ENCODE peak calls at places on chromosomes 1 and 21, in five cellular contexts. One of them, this sample, is unnamed.
A peak's percentile ranks its signal among the peaks of the same experiment; 100 is the strongest.

GRCh38 chr1:201476670-201477344 is 7.8 kb upstream of the PHLDA3 start:
- DNase-seq in CD4-positive, alpha-beta T cell: no peak
- DNase-seq in endodermal cell: no peak
- DNase-seq in suprapubic skin: no peak
- DNase-seq in cardiac fibroblast: no peak
- DNase-seq in this sample: no peak

GRCh38 chr1:206067486-206068302 is 14.7 kb downstream of the RHEX start:
- DNase-seq in suprapubic skin: no peak
- DNase-seq in endodermal cell: no peak
- DNase-seq in cardiac fibroblast: no peak
- DNase-seq in CD4-positive, alpha-beta T cell: no peak
- DNase-seq in this sample: no peak

GRCh38 chr1:58811303-58811702 is 27.5 kb upstream of the JUN start:
- DNase-seq in cardiac fibroblast: no peak
- DNase-seq in CD4-positive, alpha-beta T cell: no peak
- DNase-seq in endodermal cell: no peak
- DNase-seq in suprapubic skin: no peak
- DNase-seq in this sample: no peak

GRCh38 chr1:91066545-91066944 is 44.7 kb upstream of the ZNF644 start:
- DNase-seq in CD4-positive, alpha-beta T cell: no peak
- DNase-seq in suprapubic skin: no peak
- DNase-seq in cardiac fibroblast: no peak
- DNase-seq in endodermal cell: peak; percentile 48
- DNase-seq in this sample: no peak

GRCh38 chr1:168766568-168766967 is 37.6 kb upstream of the DPT start:
- DNase-seq in endodermal cell: no peak
- DNase-seq in cardiac fibroblast: no peak
- DNase-seq in CD4-positive, alpha-beta T cell: no peak
- DNase-seq in suprapubic skin: no peak
- DNase-seq in this sample: no peak

GRCh38 chr1:200862713-200863415 is 9.9 kb upstream of the GPR25 start:
- DNase-seq in CD4-positive, alpha-beta T cell: no peak
- DNase-seq in cardiac fibroblast: no peak
- DNase-seq in endodermal cell: no peak
- DNase-seq in suprapubic skin: no peak
- DNase-seq in this sample: no peak

GRCh38 chr1:20616468-20617156 is 16.6 kb upstream of the PINK1 start:
- DNase-seq in suprapubic skin: no peak
- DNase-seq in cardiac fibroblast: no peak
- DNase-seq in CD4-positive, alpha-beta T cell: no peak
- DNase-seq in endodermal cell: no peak
- DNase-seq in this sample: no peak

GRCh38 chr1:200938955-200939354 is 44.3 kb downstream of the INAVA start:
- DNase-seq in CD4-positive, alpha-beta T cell: no peak
- DNase-seq in suprapubic skin: no peak
- DNase-seq in cardiac fibroblast: peak; percentile 7
- DNase-seq in endodermal cell: peak; percentile 12
- DNase-seq in this sample: no peak

GRCh38 chr1:56415258-56415657 is 164.1 kb downstream of the PLPP3 start:
- DNase-seq in endodermal cell: peak; percentile 36
- DNase-seq in cardiac fibroblast: no peak
- DNase-seq in CD4-positive, alpha-beta T cell: no peak
- DNase-seq in suprapubic skin: no peak
- DNase-seq in this sample: no peak

GRCh38 chr1:905071-905749 is 18.5 kb upstream of the SAMD11 start:
- DNase-seq in CD4-positive, alpha-beta T cell: no peak
- DNase-seq in cardiac fibroblast: peak; percentile 22
- DNase-seq in suprapubic skin: peak; percentile 76
- DNase-seq in endodermal cell: peak; percentile 78
- DNase-seq in this sample: no peak

GRCh38 chr1:167905671-167906070 is 8.3 kb downstream of the ADCY10 start:
- DNase-seq in CD4-positive, alpha-beta T cell: no peak
- DNase-seq in suprapubic skin: no peak
- DNase-seq in cardiac fibroblast: no peak
- DNase-seq in endodermal cell: no peak
- DNase-seq in this sample: no peak

GRCh38 chr1:44220001-44220751 is 6.9 kb downstream of the DMAP1 start:
- DNase-seq in cardiac fibroblast: peak; percentile 74
- DNase-seq in CD4-positive, alpha-beta T cell: no peak
- DNase-seq in endodermal cell: no peak
- DNase-seq in suprapubic skin: no peak
- DNase-seq in this sample: no peak

GRCh38 chr1:223712856-223713494 is 636 bp downstream of the CAPN2 start:
- DNase-seq in endodermal cell: peak; percentile 75
- DNase-seq in CD4-positive, alpha-beta T cell: peak; percentile 14
- DNase-seq in cardiac fibroblast: no peak
- DNase-seq in suprapubic skin: no peak
- DNase-seq in this sample: peak; percentile 58

GRCh38 chr1:12548279-12549105 is 69.5 kb downstream of the DHRS3 start:
- DNase-seq in suprapubic skin: no peak
- DNase-seq in CD4-positive, alpha-beta T cell: no peak
- DNase-seq in cardiac fibroblast: no peak
- DNase-seq in endodermal cell: no peak
- DNase-seq in this sample: no peak

GRCh38 chr1:91617242-91617837 is 116.7 kb downstream of the CDC7 start:
- DNase-seq in CD4-positive, alpha-beta T cell: no peak
- DNase-seq in suprapubic skin: no peak
- DNase-seq in endodermal cell: peak; percentile 89
- DNase-seq in cardiac fibroblast: no peak
- DNase-seq in this sample: no peak

GRCh38 chr21:46005481-46005881 is 23.9 kb downstream of the COL6A1 start:
- DNase-seq in cardiac fibroblast: no peak
- DNase-seq in endodermal cell: peak; percentile 52
- DNase-seq in CD4-positive, alpha-beta T cell: no peak
- DNase-seq in suprapubic skin: no peak
- DNase-seq in this sample: no peak

GRCh38 chr1:3404301-3404700 is 50.2 kb upstream of the ARHGEF16 start:
- DNase-seq in suprapubic skin: no peak
- DNase-seq in cardiac fibroblast: no peak
- DNase-seq in CD4-positive, alpha-beta T cell: no peak
- DNase-seq in endodermal cell: no peak
- DNase-seq in this sample: no peak

GRCh38 chr1:119816407-119816806 is 5.1 kb upstream of the REG4 start:
- DNase-seq in CD4-positive, alpha-beta T cell: no peak
- DNase-seq in endodermal cell: no peak
- DNase-seq in cardiac fibroblast: no peak
- DNase-seq in suprapubic skin: no peak
- DNase-seq in this sample: no peak

DNA sequence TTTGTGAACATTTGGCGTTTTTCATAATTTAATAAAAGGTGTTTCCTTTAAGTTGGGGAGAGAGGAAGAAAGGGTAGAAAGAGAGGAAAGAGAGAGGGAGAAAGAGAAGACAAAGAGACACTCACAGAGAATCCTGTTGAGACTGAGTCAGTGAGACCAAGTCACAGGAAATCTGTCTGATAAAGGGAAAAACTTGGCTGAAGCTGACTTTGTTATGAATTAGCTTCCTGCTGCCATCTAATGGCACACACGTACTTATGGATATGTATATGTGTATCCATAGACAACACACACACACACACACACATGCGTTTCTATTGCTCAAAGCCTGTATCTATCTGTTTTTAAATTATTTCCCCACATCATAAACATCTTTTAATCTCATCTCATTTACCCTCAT is 42.5 kb upstream of the DISC1 start:
- DNase-seq in cardiac fibroblast: peak; percentile 88
- DNase-seq in endodermal cell: no peak
- DNase-seq in CD4-positive, alpha-beta T cell: no peak
- DNase-seq in suprapubic skin: no peak
- DNase-seq in this sample: no peak
- TF ChIP-seq CTCF in cardiac fibroblast: peak; percentile 26
- TF ChIP-seq CTCF in endodermal cell: no peak
- TF ChIP-seq CTCF in CD4-positive, alpha-beta T cell: no peak
- TF ChIP-seq CTCF in suprapubic skin: no peak
- TF ChIP-seq CTCF in this sample: no peak

GRCh38 chr1:63804829-63805484 is 31.1 kb downstream of the ROR1 start:
- DNase-seq in suprapubic skin: no peak
- DNase-seq in CD4-positive, alpha-beta T cell: no peak
- DNase-seq in endodermal cell: no peak
- DNase-seq in cardiac fibroblast: no peak
- DNase-seq in this sample: no peak

GRCh38 chr1:63798284-63798683 is 24.5 kb downstream of the ROR1 start:
- DNase-seq in cardiac fibroblast: no peak
- DNase-seq in endodermal cell: no peak
- DNase-seq in suprapubic skin: no peak
- DNase-seq in CD4-positive, alpha-beta T cell: no peak
- DNase-seq in this sample: no peak

GRCh38 chr1:63799810-63800209 is 26.0 kb downstream of the ROR1 start:
- DNase-seq in endodermal cell: no peak
- DNase-seq in CD4-positive, alpha-beta T cell: no peak
- DNase-seq in suprapubic skin: no peak
- DNase-seq in cardiac fibroblast: no peak
- DNase-seq in this sample: no peak

GRCh38 chr1:63799324-63799723 is 25.5 kb downstream of the ROR1 start:
- DNase-seq in endodermal cell: no peak
- DNase-seq in CD4-positive, alpha-beta T cell: no peak
- DNase-seq in suprapubic skin: no peak
- DNase-seq in cardiac fibroblast: no peak
- DNase-seq in this sample: no peak

DNA sequence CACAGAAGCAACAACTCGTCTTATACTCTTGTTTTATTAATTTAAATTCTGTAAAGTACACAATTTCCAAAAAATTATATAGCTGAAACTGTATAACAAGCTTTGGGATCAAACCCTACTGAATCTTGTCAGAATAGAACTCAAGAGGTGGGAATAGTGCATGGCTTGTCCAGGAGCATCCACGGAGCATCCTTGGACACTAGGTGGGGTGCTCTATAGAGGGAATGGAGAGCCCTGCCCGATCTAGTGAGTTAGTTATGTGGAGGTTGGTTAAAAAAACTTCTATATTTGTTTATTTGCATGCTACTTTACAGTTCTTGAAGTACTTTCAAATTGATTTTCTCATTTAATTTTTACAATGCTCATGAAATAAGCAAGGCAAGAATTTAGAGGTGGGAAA is 28.3 kb downstream of the ROR1 start:
- DNase-seq in suprapubic skin: no peak
- DNase-seq in CD4-positive, alpha-beta T cell: no peak
- DNase-seq in endodermal cell: no peak
- DNase-seq in cardiac fibroblast: no peak
- DNase-seq in this sample: no peak
- TF ChIP-seq CTCF in suprapubic skin: no peak
- TF ChIP-seq CTCF in CD4-positive, alpha-beta T cell: no peak
- TF ChIP-seq CTCF in endodermal cell: peak; percentile 63
- TF ChIP-seq CTCF in cardiac fibroblast: no peak
- TF ChIP-seq CTCF in this sample: no peak

DNA sequence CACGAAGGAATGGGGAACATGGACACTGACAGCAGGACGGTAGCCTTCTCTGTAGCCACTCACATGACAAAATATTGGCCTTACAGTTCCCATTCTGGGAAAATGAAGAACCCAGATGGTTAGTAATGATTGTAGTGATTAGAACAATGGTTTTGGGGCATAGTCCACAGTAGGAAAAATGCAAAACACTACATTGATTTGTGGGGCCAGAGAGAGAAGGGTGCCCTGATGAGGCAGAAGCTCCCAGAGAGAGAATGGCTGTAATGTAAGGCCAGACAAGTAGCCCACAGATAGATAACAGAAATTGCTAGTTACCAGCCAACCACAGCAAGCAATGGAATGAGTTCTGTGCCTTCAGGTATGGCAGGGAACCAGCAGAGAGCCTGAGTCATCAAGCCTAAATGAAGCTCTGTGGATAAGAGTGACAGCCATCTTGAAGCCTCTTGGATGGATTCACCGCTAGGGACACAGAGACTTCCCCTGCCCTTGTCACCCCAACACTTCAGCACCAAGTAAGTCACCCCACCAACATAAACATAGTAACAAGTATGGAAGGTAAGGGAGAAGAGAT is 206.1 kb downstream of the BACH1 start:
- DNase-seq in endodermal cell: no peak
- DNase-seq in cardiac fibroblast: peak; percentile 53
- DNase-seq in suprapubic skin: no peak
- DNase-seq in CD4-positive, alpha-beta T cell: no peak
- DNase-seq in this sample: no peak
- TF ChIP-seq CTCF in endodermal cell: no peak
- TF ChIP-seq CTCF in cardiac fibroblast: no peak
- TF ChIP-seq CTCF in suprapubic skin: no peak
- TF ChIP-seq CTCF in CD4-positive, alpha-beta T cell: no peak
- TF ChIP-seq CTCF in this sample: no peak

GRCh38 chr1:203480084-203480483 is 4.5 kb downstream of the PRELP start:
- DNase-seq in CD4-positive, alpha-beta T cell: no peak
- DNase-seq in endodermal cell: no peak
- DNase-seq in cardiac fibroblast: peak; percentile 42
- DNase-seq in suprapubic skin: no peak
- DNase-seq in this sample: no peak
- TF ChIP-seq CTCF in CD4-positive, alpha-beta T cell: no peak
- TF ChIP-seq CTCF in endodermal cell: peak; percentile 23
- TF ChIP-seq CTCF in cardiac fibroblast: no peak
- TF ChIP-seq CTCF in suprapubic skin: peak; percentile 20
- TF ChIP-seq CTCF in this sample: no peak

GRCh38 chr1:115051850-115052249 is 22.2 kb downstream of the TSHB start:
- DNase-seq in cardiac fibroblast: no peak
- DNase-seq in endodermal cell: no peak
- DNase-seq in suprapubic skin: no peak
- DNase-seq in CD4-positive, alpha-beta T cell: no peak
- DNase-seq in this sample: no peak

GRCh38 chr1:115057661-115058249 is 28.1 kb downstream of the TSHB start:
- DNase-seq in cardiac fibroblast: no peak
- DNase-seq in CD4-positive, alpha-beta T cell: no peak
- DNase-seq in endodermal cell: no peak
- DNase-seq in suprapubic skin: no peak
- DNase-seq in this sample: no peak

GRCh38 chr1:115056395-115056798 is 26.8 kb downstream of the TSHB start:
- DNase-seq in cardiac fibroblast: peak; percentile 48
- DNase-seq in suprapubic skin: no peak
- DNase-seq in endodermal cell: no peak
- DNase-seq in CD4-positive, alpha-beta T cell: no peak
- DNase-seq in this sample: peak; percentile 34

DNA sequence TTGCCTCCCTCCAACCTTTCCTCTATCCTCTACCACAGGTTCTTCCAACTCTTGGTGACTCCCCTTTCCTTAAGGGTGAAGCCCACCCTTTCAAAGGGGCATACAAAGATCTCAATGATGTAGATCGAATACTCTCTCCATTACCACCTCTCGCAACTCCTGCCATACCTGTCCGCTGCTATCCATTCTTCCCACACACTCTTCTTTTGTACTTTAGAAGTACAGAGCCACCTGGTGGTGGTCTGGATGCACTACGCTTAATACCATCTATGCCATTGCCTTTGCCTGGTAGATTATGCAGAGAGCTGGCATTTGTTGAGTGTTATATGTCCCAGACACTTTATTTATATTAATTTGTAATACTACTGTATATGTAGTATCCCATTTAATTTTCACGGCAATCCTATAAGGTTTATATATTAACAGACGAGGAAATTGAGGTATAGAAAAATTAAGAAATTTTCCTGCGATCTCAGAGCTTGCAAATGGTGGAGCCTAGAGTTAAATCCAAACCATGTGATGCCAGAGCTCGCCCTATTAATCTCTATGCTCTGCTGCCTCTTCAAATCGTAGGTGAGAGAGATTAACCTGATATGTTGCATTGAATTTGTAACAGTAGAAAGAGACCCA is 22.9 kb downstream of the TSHB start:
- DNase-seq in cardiac fibroblast: peak; percentile 59
- DNase-seq in suprapubic skin: no peak
- DNase-seq in endodermal cell: peak; percentile 88
- DNase-seq in CD4-positive, alpha-beta T cell: peak; percentile 54
- DNase-seq in this sample: no peak
- TF ChIP-seq CTCF in cardiac fibroblast: peak; percentile 85
- TF ChIP-seq CTCF in suprapubic skin: peak; percentile 77
- TF ChIP-seq CTCF in endodermal cell: peak; percentile 92
- TF ChIP-seq CTCF in CD4-positive, alpha-beta T cell: peak; percentile 97
- TF ChIP-seq CTCF in this sample: peak; percentile 86

GRCh38 chr1:188599313-188599712 is 1770.6 kb downstream of the PLA2G4A start:
- DNase-seq in suprapubic skin: no peak
- DNase-seq in cardiac fibroblast: no peak
- DNase-seq in endodermal cell: peak; percentile 60
- DNase-seq in CD4-positive, alpha-beta T cell: no peak
- DNase-seq in this sample: no peak
- TF ChIP-seq CTCF in suprapubic skin: no peak
- TF ChIP-seq CTCF in cardiac fibroblast: no peak
- TF ChIP-seq CTCF in endodermal cell: peak; percentile 64
- TF ChIP-seq CTCF in CD4-positive, alpha-beta T cell: no peak
- TF ChIP-seq CTCF in this sample: no peak

This sample was measured in mesothelial cell of epicardium.